ENCODE peak calls at places on chromosomes 2 and 18, in eight cellular contexts. One of them, this sample, is unnamed.

GRCh38 chr18:49966090-49966489 is 152.8 kb upstream of the ACAA2 start:
- DNase-seq in A549: no peak
- DNase-seq in AG04450: no peak
- DNase-seq in astrocyte: no peak
- DNase-seq in mesothelial cell of epicardium: no peak
- DNase-seq in heart right ventricle: no peak
- DNase-seq in chondrocyte: no peak
- DNase-seq in GM23338: no peak
- DNase-seq in this sample: no peak

GRCh38 chr2:44964704-44965343 is 23.3 kb downstream of the SIX3 start:
- DNase-seq in A549: no peak
- DNase-seq in AG04450: no peak
- DNase-seq in astrocyte: no peak
- DNase-seq in mesothelial cell of epicardium: no peak
- DNase-seq in heart right ventricle: no peak
- DNase-seq in chondrocyte: peak
- DNase-seq in GM23338: peak
- DNase-seq in this sample: no peak

GRCh38 chr2:19538411-19538963 is 180.1 kb upstream of the OSR1 start:
- DNase-seq in A549: peak
- DNase-seq in AG04450: peak
- DNase-seq in astrocyte: peak
- DNase-seq in mesothelial cell of epicardium: no peak
- DNase-seq in heart right ventricle: no peak
- DNase-seq in chondrocyte: no peak
- DNase-seq in GM23338: no peak
- DNase-seq in this sample: no peak

GRCh38 chr18:62716679-62717058 is 1.3 kb downstream of the PHLPP1 start:
- DNase-seq in A549: peak
- DNase-seq in AG04450: no peak
- DNase-seq in astrocyte: peak
- DNase-seq in mesothelial cell of epicardium: peak
- DNase-seq in heart right ventricle: peak
- DNase-seq in chondrocyte: no peak
- DNase-seq in GM23338: peak
- DNase-seq in this sample: peak

GRCh38 chr2:201872576-201872975 is 66.2 kb downstream of the CDK15 start:
- DNase-seq in A549: no peak
- DNase-seq in AG04450: no peak
- DNase-seq in astrocyte: no peak
- DNase-seq in mesothelial cell of epicardium: no peak
- DNase-seq in heart right ventricle: no peak
- DNase-seq in chondrocyte: no peak
- DNase-seq in GM23338: peak
- DNase-seq in this sample: no peak

GRCh38 chr2:236317938-236318396 is 53.8 kb upstream of the ASB18 start:
- DNase-seq in A549: no peak
- DNase-seq in AG04450: no peak
- DNase-seq in astrocyte: no peak
- DNase-seq in mesothelial cell of epicardium: no peak
- DNase-seq in heart right ventricle: peak
- DNase-seq in chondrocyte: no peak
- DNase-seq in GM23338: no peak
- DNase-seq in this sample: no peak

GRCh38 chr2:8505311-8505920 is 176.4 kb upstream of the ID2 start:
- DNase-seq in A549: no peak
- DNase-seq in AG04450: no peak
- DNase-seq in astrocyte: no peak
- DNase-seq in mesothelial cell of epicardium: no peak
- DNase-seq in heart right ventricle: no peak
- DNase-seq in chondrocyte: peak
- DNase-seq in GM23338: no peak
- DNase-seq in this sample: no peak

GRCh38 chr2:173948827-173949226 is 16.3 kb downstream of the SP3 start:
- DNase-seq in A549: no peak
- DNase-seq in AG04450: no peak
- DNase-seq in astrocyte: no peak
- DNase-seq in mesothelial cell of epicardium: no peak
- DNase-seq in heart right ventricle: no peak
- DNase-seq in chondrocyte: no peak
- DNase-seq in GM23338: no peak
- DNase-seq in this sample: no peak

GRCh38 chr2:18117592-18117991 is 239.1 kb downstream of the KCNS3 start:
- DNase-seq in A549: no peak
- DNase-seq in AG04450: no peak
- DNase-seq in astrocyte: no peak
- DNase-seq in mesothelial cell of epicardium: no peak
- DNase-seq in heart right ventricle: peak
- DNase-seq in chondrocyte: no peak
- DNase-seq in GM23338: peak
- DNase-seq in this sample: no peak

GRCh38 chr18:21777814-21778213 is 37.2 kb downstream of the MIB1 start:
- DNase-seq in A549: no peak
- DNase-seq in AG04450: no peak
- DNase-seq in astrocyte: no peak
- DNase-seq in mesothelial cell of epicardium: no peak
- DNase-seq in heart right ventricle: no peak
- DNase-seq in chondrocyte: no peak
- DNase-seq in GM23338: no peak
- DNase-seq in this sample: no peak

GRCh38 chr2:230711224-230711623 is 1.4 kb upstream of the CAB39 start:
- DNase-seq in A549: no peak
- DNase-seq in AG04450: no peak
- DNase-seq in astrocyte: no peak
- DNase-seq in mesothelial cell of epicardium: no peak
- DNase-seq in heart right ventricle: no peak
- DNase-seq in chondrocyte: no peak
- DNase-seq in GM23338: no peak
- DNase-seq in this sample: no peak

GRCh38 chr2:230703514-230703913 is 9.1 kb upstream of the CAB39 start:
- DNase-seq in A549: no peak
- DNase-seq in AG04450: no peak
- DNase-seq in astrocyte: no peak
- DNase-seq in mesothelial cell of epicardium: no peak
- DNase-seq in heart right ventricle: no peak
- DNase-seq in chondrocyte: no peak
- DNase-seq in GM23338: no peak
- DNase-seq in this sample: no peak

GRCh38 chr2:230708204-230708603 is 4.4 kb upstream of the CAB39 start:
- DNase-seq in A549: no peak
- DNase-seq in AG04450: no peak
- DNase-seq in astrocyte: no peak
- DNase-seq in mesothelial cell of epicardium: no peak
- DNase-seq in heart right ventricle: no peak
- DNase-seq in chondrocyte: no peak
- DNase-seq in GM23338: no peak
- DNase-seq in this sample: no peak

GRCh38 chr2:230706053-230706498 is 6.6 kb upstream of the CAB39 start:
- DNase-seq in A549: no peak
- DNase-seq in AG04450: no peak
- DNase-seq in astrocyte: no peak
- DNase-seq in mesothelial cell of epicardium: no peak
- DNase-seq in heart right ventricle: no peak
- DNase-seq in chondrocyte: no peak
- DNase-seq in GM23338: no peak
- DNase-seq in this sample: no peak

GRCh38 chr2:230706966-230707365 is 5.7 kb upstream of the CAB39 start:
- DNase-seq in A549: no peak
- DNase-seq in AG04450: no peak
- DNase-seq in astrocyte: no peak
- DNase-seq in mesothelial cell of epicardium: no peak
- DNase-seq in heart right ventricle: no peak
- DNase-seq in chondrocyte: no peak
- DNase-seq in GM23338: no peak
- DNase-seq in this sample: no peak
- TF ChIP-seq CTCF in A549: no peak
- TF ChIP-seq CTCF in AG04450: no peak
- TF ChIP-seq CTCF in astrocyte: no peak
- TF ChIP-seq CTCF in mesothelial cell of epicardium: no peak
- TF ChIP-seq CTCF in heart right ventricle: no peak
- TF ChIP-seq CTCF in chondrocyte: no peak
- TF ChIP-seq CTCF in GM23338: no peak
- TF ChIP-seq CTCF in this sample: no peak

DNA sequence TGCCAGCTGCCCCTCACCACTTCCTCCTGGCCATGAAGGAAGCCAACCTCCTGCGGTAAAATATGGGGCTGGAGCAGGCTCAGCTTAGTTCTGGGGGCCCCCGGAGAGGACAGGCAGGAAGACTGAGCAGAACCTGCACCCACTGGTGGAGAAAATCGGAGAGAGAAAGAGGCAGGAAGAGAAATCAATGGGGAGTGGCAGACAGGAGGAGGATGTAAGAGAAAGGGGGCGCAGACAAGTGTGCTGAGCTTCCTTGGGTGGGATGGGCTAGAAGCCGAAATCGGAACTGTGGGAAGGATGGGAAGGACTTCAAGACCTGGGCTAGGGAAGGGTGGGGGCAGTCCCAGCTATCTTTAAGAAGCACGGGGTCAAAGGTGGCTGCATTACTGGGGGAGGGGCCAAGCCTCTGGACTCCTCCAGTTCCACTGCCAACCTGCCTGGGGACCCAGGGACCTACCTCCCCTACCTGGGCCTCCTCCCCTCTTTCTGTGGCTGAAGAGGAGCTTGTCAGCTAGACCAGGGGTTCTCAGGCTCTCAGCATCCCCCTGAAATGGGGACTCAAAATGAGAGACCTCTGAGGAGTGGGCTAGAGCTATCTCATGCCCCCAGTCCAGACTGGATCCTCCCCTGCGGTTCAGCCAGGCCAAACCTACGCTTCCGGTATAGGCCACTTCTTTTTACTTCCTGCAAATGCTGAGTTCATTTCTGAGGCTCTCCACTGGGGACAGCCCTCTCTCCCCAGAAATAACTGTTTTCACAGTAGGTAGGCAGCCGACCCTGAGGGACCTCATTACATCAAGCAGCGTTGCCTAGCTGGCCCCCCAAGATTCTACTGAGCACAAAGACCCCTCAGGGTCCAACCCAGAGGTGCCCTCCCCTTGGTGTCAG is 33.6 kb upstream of the B3GNT7 start:
- DNase-seq in A549: no peak
- DNase-seq in AG04450: no peak
- DNase-seq in astrocyte: no peak
- DNase-seq in mesothelial cell of epicardium: no peak
- DNase-seq in heart right ventricle: no peak
- DNase-seq in chondrocyte: peak
- DNase-seq in GM23338: no peak
- DNase-seq in this sample: peak
- TF ChIP-seq CTCF in A549: no peak
- TF ChIP-seq CTCF in AG04450: no peak
- TF ChIP-seq CTCF in astrocyte: no peak
- TF ChIP-seq CTCF in mesothelial cell of epicardium: no peak
- TF ChIP-seq CTCF in heart right ventricle: no peak
- TF ChIP-seq CTCF in chondrocyte: no peak
- TF ChIP-seq CTCF in GM23338: no peak
- TF ChIP-seq CTCF in this sample: peak

GRCh38 chr2:198054299-198054698 is 249.9 kb downstream of the PLCL1 start:
- DNase-seq in A549: peak
- DNase-seq in AG04450: no peak
- DNase-seq in astrocyte: peak
- DNase-seq in mesothelial cell of epicardium: no peak
- DNase-seq in heart right ventricle: no peak
- DNase-seq in chondrocyte: no peak
- DNase-seq in GM23338: peak
- DNase-seq in this sample: no peak
- TF ChIP-seq CTCF in A549: no peak
- TF ChIP-seq CTCF in AG04450: peak
- TF ChIP-seq CTCF in astrocyte: peak
- TF ChIP-seq CTCF in mesothelial cell of epicardium: peak
- TF ChIP-seq CTCF in heart right ventricle: peak
- TF ChIP-seq CTCF in chondrocyte: peak
- TF ChIP-seq CTCF in GM23338: peak
- TF ChIP-seq CTCF in this sample: no peak

GRCh38 chr18:30451976-30452375 is 590.6 kb downstream of the DSC3 start:
- DNase-seq in A549: no peak
- DNase-seq in AG04450: no peak
- DNase-seq in astrocyte: peak
- DNase-seq in mesothelial cell of epicardium: no peak
- DNase-seq in heart right ventricle: no peak
- DNase-seq in chondrocyte: no peak
- DNase-seq in GM23338: no peak
- DNase-seq in this sample: no peak

GRCh38 chr18:30455741-30456140 is 586.8 kb downstream of the DSC3 start:
- DNase-seq in A549: no peak
- DNase-seq in AG04450: no peak
- DNase-seq in astrocyte: no peak
- DNase-seq in mesothelial cell of epicardium: no peak
- DNase-seq in heart right ventricle: no peak
- DNase-seq in chondrocyte: no peak
- DNase-seq in GM23338: no peak
- DNase-seq in this sample: no peak

GRCh38 chr18:30454920-30455319 is 587.6 kb downstream of the DSC3 start:
- DNase-seq in A549: no peak
- DNase-seq in AG04450: no peak
- DNase-seq in astrocyte: no peak
- DNase-seq in mesothelial cell of epicardium: no peak
- DNase-seq in heart right ventricle: no peak
- DNase-seq in chondrocyte: no peak
- DNase-seq in GM23338: no peak
- DNase-seq in this sample: no peak

DNA sequence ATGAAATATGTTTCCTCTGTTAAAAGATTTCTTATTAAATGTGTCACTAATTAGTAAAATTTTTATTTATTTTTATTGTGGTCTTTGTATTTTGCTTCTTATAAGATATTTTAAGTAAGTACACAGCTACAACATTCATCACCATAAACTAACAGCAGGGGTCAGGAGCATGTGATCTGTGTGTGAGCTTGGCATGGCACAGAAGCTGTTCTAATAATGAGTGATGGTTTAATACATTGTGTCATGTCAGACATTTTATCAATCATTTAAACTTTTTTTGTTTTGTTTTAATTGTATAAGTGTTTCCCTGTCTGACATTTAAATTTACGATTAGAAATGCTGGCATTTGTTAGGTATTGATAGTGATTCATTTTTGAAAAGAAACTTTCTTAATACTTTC is 585.4 kb downstream of the DSC3 start:
- DNase-seq in A549: no peak
- DNase-seq in AG04450: no peak
- DNase-seq in astrocyte: no peak
- DNase-seq in mesothelial cell of epicardium: no peak
- DNase-seq in heart right ventricle: no peak
- DNase-seq in chondrocyte: no peak
- DNase-seq in GM23338: no peak
- DNase-seq in this sample: no peak
- TF ChIP-seq CTCF in A549: no peak
- TF ChIP-seq CTCF in AG04450: no peak
- TF ChIP-seq CTCF in astrocyte: no peak
- TF ChIP-seq CTCF in mesothelial cell of epicardium: no peak
- TF ChIP-seq CTCF in heart right ventricle: no peak
- TF ChIP-seq CTCF in chondrocyte: no peak
- TF ChIP-seq CTCF in GM23338: no peak
- TF ChIP-seq CTCF in this sample: no peak

This sample was measured in natural killer cell.